ENCODE peak calls at places on chromosomes 2 and 18, in eight cellular contexts. One of them, this sample, is unnamed.

GRCh38 chr2:128628206-128628605 is 309.5 kb upstream of the HS6ST1 start:
- DNase-seq in CD8-positive, alpha-beta T cell: no peak
- DNase-seq in hepatocyte: no peak
- DNase-seq in Calu3: no peak
- DNase-seq in astrocyte of the spinal cord: no peak
- DNase-seq in CD4-positive, CD25-positive, alpha-beta regulatory T cell: no peak
- DNase-seq in effector memory CD4-positive, alpha-beta T cell: no peak
- DNase-seq in stimulated activated CD4-positive, alpha-beta T cell treated with anti-CD3 and anti-CD28 coated beads, Interleukin-2, amount 100 ng/mL, for 48 hours: no peak
- DNase-seq in this sample: no peak

GRCh38 chr2:152348388-152348787 is 13.4 kb downstream of the FMNL2 start:
- DNase-seq in CD8-positive, alpha-beta T cell: no peak
- DNase-seq in hepatocyte: no peak
- DNase-seq in Calu3: no peak
- DNase-seq in astrocyte of the spinal cord: no peak
- DNase-seq in CD4-positive, CD25-positive, alpha-beta regulatory T cell: no peak
- DNase-seq in effector memory CD4-positive, alpha-beta T cell: no peak
- DNase-seq in stimulated activated CD4-positive, alpha-beta T cell treated with anti-CD3 and anti-CD28 coated beads, Interleukin-2, amount 100 ng/mL, for 48 hours: no peak
- DNase-seq in this sample: no peak

GRCh38 chr2:173750831-173751230 is 214.3 kb downstream of the SP3 start:
- DNase-seq in CD8-positive, alpha-beta T cell: no peak
- DNase-seq in hepatocyte: no peak
- DNase-seq in Calu3: no peak
- DNase-seq in astrocyte of the spinal cord: no peak
- DNase-seq in CD4-positive, CD25-positive, alpha-beta regulatory T cell: no peak
- DNase-seq in effector memory CD4-positive, alpha-beta T cell: no peak
- DNase-seq in stimulated activated CD4-positive, alpha-beta T cell treated with anti-CD3 and anti-CD28 coated beads, Interleukin-2, amount 100 ng/mL, for 48 hours: no peak
- DNase-seq in this sample: no peak

GRCh38 chr18:68660355-68661183 is 54.3 kb downstream of the TMX3 start:
- DNase-seq in CD8-positive, alpha-beta T cell: no peak
- DNase-seq in hepatocyte: peak
- DNase-seq in Calu3: no peak
- DNase-seq in astrocyte of the spinal cord: peak
- DNase-seq in CD4-positive, CD25-positive, alpha-beta regulatory T cell: no peak
- DNase-seq in effector memory CD4-positive, alpha-beta T cell: no peak
- DNase-seq in stimulated activated CD4-positive, alpha-beta T cell treated with anti-CD3 and anti-CD28 coated beads, Interleukin-2, amount 100 ng/mL, for 48 hours: no peak
- DNase-seq in this sample: no peak

GRCh38 chr2:643334-643733 is 33.9 kb downstream of the TMEM18 start:
- DNase-seq in CD8-positive, alpha-beta T cell: peak
- DNase-seq in hepatocyte: no peak
- DNase-seq in Calu3: no peak
- DNase-seq in astrocyte of the spinal cord: no peak
- DNase-seq in CD4-positive, CD25-positive, alpha-beta regulatory T cell: no peak
- DNase-seq in effector memory CD4-positive, alpha-beta T cell: no peak
- DNase-seq in stimulated activated CD4-positive, alpha-beta T cell treated with anti-CD3 and anti-CD28 coated beads, Interleukin-2, amount 100 ng/mL, for 48 hours: no peak
- DNase-seq in this sample: no peak

GRCh38 chr2:226644342-226644957 is 155.2 kb downstream of the IRS1 start:
- DNase-seq in CD8-positive, alpha-beta T cell: no peak
- DNase-seq in hepatocyte: no peak
- DNase-seq in Calu3: no peak
- DNase-seq in astrocyte of the spinal cord: peak
- DNase-seq in CD4-positive, CD25-positive, alpha-beta regulatory T cell: no peak
- DNase-seq in effector memory CD4-positive, alpha-beta T cell: no peak
- DNase-seq in stimulated activated CD4-positive, alpha-beta T cell treated with anti-CD3 and anti-CD28 coated beads, Interleukin-2, amount 100 ng/mL, for 48 hours: no peak
- DNase-seq in this sample: no peak

GRCh38 chr2:209113030-209113429 is 310.8 kb upstream of the MAP2 start:
- DNase-seq in CD8-positive, alpha-beta T cell: no peak
- DNase-seq in hepatocyte: peak
- DNase-seq in Calu3: no peak
- DNase-seq in astrocyte of the spinal cord: no peak
- DNase-seq in CD4-positive, CD25-positive, alpha-beta regulatory T cell: no peak
- DNase-seq in effector memory CD4-positive, alpha-beta T cell: no peak
- DNase-seq in stimulated activated CD4-positive, alpha-beta T cell treated with anti-CD3 and anti-CD28 coated beads, Interleukin-2, amount 100 ng/mL, for 48 hours: no peak
- DNase-seq in this sample: no peak

GRCh38 chr2:136327162-136327852 is 209.4 kb upstream of the CXCR4 start:
- DNase-seq in CD8-positive, alpha-beta T cell: peak
- DNase-seq in hepatocyte: peak
- DNase-seq in Calu3: no peak
- DNase-seq in astrocyte of the spinal cord: peak
- DNase-seq in CD4-positive, CD25-positive, alpha-beta regulatory T cell: peak
- DNase-seq in effector memory CD4-positive, alpha-beta T cell: peak
- DNase-seq in stimulated activated CD4-positive, alpha-beta T cell treated with anti-CD3 and anti-CD28 coated beads, Interleukin-2, amount 100 ng/mL, for 48 hours: peak
- DNase-seq in this sample: no peak

GRCh38 chr2:236858661-236859060 is 227.0 kb upstream of the COPS8 start:
- DNase-seq in CD8-positive, alpha-beta T cell: no peak
- DNase-seq in hepatocyte: no peak
- DNase-seq in Calu3: no peak
- DNase-seq in astrocyte of the spinal cord: no peak
- DNase-seq in CD4-positive, CD25-positive, alpha-beta regulatory T cell: no peak
- DNase-seq in effector memory CD4-positive, alpha-beta T cell: no peak
- DNase-seq in stimulated activated CD4-positive, alpha-beta T cell treated with anti-CD3 and anti-CD28 coated beads, Interleukin-2, amount 100 ng/mL, for 48 hours: no peak
- DNase-seq in this sample: no peak

GRCh38 chr2:16513626-16514025 is 152.0 kb downstream of the CYRIA start:
- DNase-seq in CD8-positive, alpha-beta T cell: no peak
- DNase-seq in hepatocyte: no peak
- DNase-seq in Calu3: no peak
- DNase-seq in astrocyte of the spinal cord: no peak
- DNase-seq in CD4-positive, CD25-positive, alpha-beta regulatory T cell: no peak
- DNase-seq in effector memory CD4-positive, alpha-beta T cell: no peak
- DNase-seq in stimulated activated CD4-positive, alpha-beta T cell treated with anti-CD3 and anti-CD28 coated beads, Interleukin-2, amount 100 ng/mL, for 48 hours: no peak
- DNase-seq in this sample: no peak

GRCh38 chr2:96847586-96847985 is 3.8 kb upstream of the ANKRD23 start:
- DNase-seq in CD8-positive, alpha-beta T cell: no peak
- DNase-seq in hepatocyte: no peak
- DNase-seq in Calu3: no peak
- DNase-seq in astrocyte of the spinal cord: no peak
- DNase-seq in CD4-positive, CD25-positive, alpha-beta regulatory T cell: no peak
- DNase-seq in effector memory CD4-positive, alpha-beta T cell: no peak
- DNase-seq in stimulated activated CD4-positive, alpha-beta T cell treated with anti-CD3 and anti-CD28 coated beads, Interleukin-2, amount 100 ng/mL, for 48 hours: no peak
- DNase-seq in this sample: no peak

GRCh38 chr18:13254971-13255927 is 36.7 kb downstream of the LDLRAD4 start:
- DNase-seq in CD8-positive, alpha-beta T cell: no peak
- DNase-seq in hepatocyte: no peak
- DNase-seq in Calu3: no peak
- DNase-seq in astrocyte of the spinal cord: no peak
- DNase-seq in CD4-positive, CD25-positive, alpha-beta regulatory T cell: no peak
- DNase-seq in effector memory CD4-positive, alpha-beta T cell: no peak
- DNase-seq in stimulated activated CD4-positive, alpha-beta T cell treated with anti-CD3 and anti-CD28 coated beads, Interleukin-2, amount 100 ng/mL, for 48 hours: no peak
- DNase-seq in this sample: no peak

GRCh38 chr2:167988296-167988695 is 259.1 kb downstream of the STK39 start:
- DNase-seq in CD8-positive, alpha-beta T cell: no peak
- DNase-seq in hepatocyte: no peak
- DNase-seq in Calu3: no peak
- DNase-seq in astrocyte of the spinal cord: no peak
- DNase-seq in CD4-positive, CD25-positive, alpha-beta regulatory T cell: no peak
- DNase-seq in effector memory CD4-positive, alpha-beta T cell: no peak
- DNase-seq in stimulated activated CD4-positive, alpha-beta T cell treated with anti-CD3 and anti-CD28 coated beads, Interleukin-2, amount 100 ng/mL, for 48 hours: no peak
- DNase-seq in this sample: no peak

GRCh38 chr2:221502270-221502973 is 69.7 kb downstream of the EPHA4 start:
- DNase-seq in CD8-positive, alpha-beta T cell: no peak
- DNase-seq in hepatocyte: no peak
- DNase-seq in Calu3: no peak
- DNase-seq in astrocyte of the spinal cord: peak
- DNase-seq in CD4-positive, CD25-positive, alpha-beta regulatory T cell: no peak
- DNase-seq in effector memory CD4-positive, alpha-beta T cell: no peak
- DNase-seq in stimulated activated CD4-positive, alpha-beta T cell treated with anti-CD3 and anti-CD28 coated beads, Interleukin-2, amount 100 ng/mL, for 48 hours: peak
- DNase-seq in this sample: no peak

GRCh38 chr2:69964353-69964831 is 3.0 kb upstream of the ASPRV1 start:
- DNase-seq in CD8-positive, alpha-beta T cell: no peak
- DNase-seq in hepatocyte: peak
- DNase-seq in Calu3: peak
- DNase-seq in astrocyte of the spinal cord: no peak
- DNase-seq in CD4-positive, CD25-positive, alpha-beta regulatory T cell: no peak
- DNase-seq in effector memory CD4-positive, alpha-beta T cell: no peak
- DNase-seq in stimulated activated CD4-positive, alpha-beta T cell treated with anti-CD3 and anti-CD28 coated beads, Interleukin-2, amount 100 ng/mL, for 48 hours: no peak
- DNase-seq in this sample: no peak

This sample was measured in Right ventricle myocardium inferior.